ENCODE peak calls at places on chromosomes 2 and 18, in eight cellular contexts. C, Y, A, O, R, M, S and D are unnamed samples.

GRCh38 chr2:117555965-117556364 is 258.5 kb upstream of the DDX18 start:
- DNase-seq in C (no peak), Y (no peak), A (no peak), O (no peak), R (no peak), M (no peak), S (no peak), D (no peak)

GRCh38 chr18:27017901-27018500 is 152.5 kb upstream of the AQP4 start:
- DNase-seq in C (no peak), Y (no peak), A (peak; percentile 7), O (no peak), R (no peak), M (no peak), S (no peak), D (no peak)

GRCh38 chr2:172091626-172092566 is 6.6 kb downstream of the DLX1 start:
- DNase-seq in C (no peak), Y (no peak), A (no peak), O (no peak), R (no peak), M (no peak), S (no peak), D (no peak)

GRCh38 chr2:103159018-103159417 is 397.2 kb downstream of the TMEM182 start:
- DNase-seq in C (no peak), Y (no peak), A (no peak), O (no peak), R (no peak), M (no peak), S (no peak), D (no peak)

GRCh38 chr2:102753563-102754159 is 8.2 kb upstream of the TMEM182 start:
- DNase-seq in C (no peak), Y (no peak), A (peak; percentile 56), O (no peak), R (peak; percentile 32), M (peak; percentile 20), S (no peak), D (peak; percentile 19)

GRCh38 chr18:23071285-23071684 is 64.0 kb upstream of the CABLES1 start:
- DNase-seq in C (no peak), Y (no peak), A (no peak), O (no peak), R (no peak), M (peak; percentile 13), S (no peak), D (peak; percentile 24)

GRCh38 chr2:239311132-239312040 is 89.4 kb downstream of the HDAC4 start:
- DNase-seq in C (no peak), Y (peak; percentile 82), A (no peak), O (no peak), R (no peak), M (peak; percentile 19), S (peak; percentile 75), D (peak; percentile 74)

GRCh38 chr2:11026286-11026921 is 114.7 kb downstream of the KCNF1 start:
- DNase-seq in C (no peak), Y (no peak), A (no peak), O (no peak), R (no peak), M (no peak), S (no peak), D (no peak)

GRCh38 chr18:27004056-27004829 is 138.7 kb upstream of the AQP4 start:
- DNase-seq in C (no peak), Y (no peak), A (no peak), O (no peak), R (peak; percentile 2), M (no peak), S (no peak), D (no peak)

GRCh38 chr2:73939419-73939818 is 12.7 kb downstream of the DGUOK start:
- DNase-seq in C (no peak), Y (no peak), A (no peak), O (no peak), R (no peak), M (peak; percentile 28), S (no peak), D (peak; percentile 33)

GRCh38 chr18:48781041-48781989 is 169.4 kb downstream of the SMAD7 start:
- DNase-seq in C (peak; percentile 94), Y (peak; percentile 90), A (peak; percentile 96), O (no peak), R (no peak), M (peak; percentile 58), S (peak; percentile 68), D (peak; percentile 18)

DNA sequence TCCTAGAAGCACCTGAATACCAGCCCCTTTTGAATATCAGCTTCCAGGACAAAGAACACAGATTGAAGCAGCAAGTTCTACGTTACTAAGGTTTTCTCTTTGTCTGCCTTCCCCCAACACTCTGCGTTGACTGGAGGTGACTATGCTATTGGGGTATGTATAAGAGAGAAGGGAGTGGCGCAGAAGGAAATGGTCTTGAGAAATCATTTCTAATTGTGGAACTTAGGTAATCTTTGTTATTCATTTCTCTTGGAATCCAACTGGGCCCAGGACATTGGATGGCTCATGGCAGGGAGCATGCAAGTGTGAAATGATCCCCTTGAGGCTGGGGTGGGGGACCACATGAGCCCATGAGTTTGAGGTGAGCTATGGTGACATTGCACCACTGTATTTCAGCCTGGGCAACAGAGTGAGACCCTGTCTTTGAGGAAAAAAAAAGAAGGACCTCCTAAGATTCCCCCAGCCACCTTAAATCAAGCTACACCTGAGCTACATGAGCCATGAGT is 29.7 kb downstream of the XDH start:
- DNase-seq in C (no peak), Y (no peak), A (no peak), O (no peak), R (peak; percentile 45), M (no peak), S (no peak), D (no peak)
- H3K4me1 ChIP-seq in C (peaks cover 9% of the 10 kb centered on the region), Y (peaks cover 15% of the 10 kb centered on the region), A (no peaks in the 10 kb centered on the region), O (no peaks in the 10 kb centered on the region), R (peaks cover 28% of the 10 kb centered on the region), M (no peaks in the 10 kb centered on the region), S (no peaks in the 10 kb centered on the region), D (no peaks in the 10 kb centered on the region)

GRCh38 chr2:39696072-39696471 is 30.4 kb downstream of the TMEM178A start:
- DNase-seq in C (no peak), Y (no peak), A (no peak), O (no peak), R (no peak), M (no peak), S (no peak), D (no peak)

GRCh38 chr2:39693275-39693674 is 27.6 kb downstream of the TMEM178A start:
- DNase-seq in C (no peak), Y (no peak), A (no peak), O (no peak), R (no peak), M (no peak), S (no peak), D (no peak)

GRCh38 chr2:39701137-39701536 is 35.4 kb downstream of the TMEM178A start:
- DNase-seq in C (no peak), Y (no peak), A (no peak), O (no peak), R (no peak), M (no peak), S (no peak), D (no peak)

GRCh38 chr2:39696838-39697237 is 31.1 kb downstream of the TMEM178A start:
- DNase-seq in C (no peak), Y (no peak), A (peak; percentile 6), O (no peak), R (no peak), M (no peak), S (no peak), D (no peak)

GRCh38 chr2:39697480-39697879 is 31.8 kb downstream of the TMEM178A start:
- DNase-seq in C (no peak), Y (no peak), A (no peak), O (no peak), R (no peak), M (no peak), S (no peak), D (no peak)
- H3K27ac ChIP-seq in C (peak overlapping the region; percentile 33), Y (no peak overlapping the region), A (no peak overlapping the region), O (peak overlapping the region; percentile 26), R (no peak overlapping the region), M (no peak overlapping the region), S (no peak overlapping the region), D (no peak overlapping the region)

DNA sequence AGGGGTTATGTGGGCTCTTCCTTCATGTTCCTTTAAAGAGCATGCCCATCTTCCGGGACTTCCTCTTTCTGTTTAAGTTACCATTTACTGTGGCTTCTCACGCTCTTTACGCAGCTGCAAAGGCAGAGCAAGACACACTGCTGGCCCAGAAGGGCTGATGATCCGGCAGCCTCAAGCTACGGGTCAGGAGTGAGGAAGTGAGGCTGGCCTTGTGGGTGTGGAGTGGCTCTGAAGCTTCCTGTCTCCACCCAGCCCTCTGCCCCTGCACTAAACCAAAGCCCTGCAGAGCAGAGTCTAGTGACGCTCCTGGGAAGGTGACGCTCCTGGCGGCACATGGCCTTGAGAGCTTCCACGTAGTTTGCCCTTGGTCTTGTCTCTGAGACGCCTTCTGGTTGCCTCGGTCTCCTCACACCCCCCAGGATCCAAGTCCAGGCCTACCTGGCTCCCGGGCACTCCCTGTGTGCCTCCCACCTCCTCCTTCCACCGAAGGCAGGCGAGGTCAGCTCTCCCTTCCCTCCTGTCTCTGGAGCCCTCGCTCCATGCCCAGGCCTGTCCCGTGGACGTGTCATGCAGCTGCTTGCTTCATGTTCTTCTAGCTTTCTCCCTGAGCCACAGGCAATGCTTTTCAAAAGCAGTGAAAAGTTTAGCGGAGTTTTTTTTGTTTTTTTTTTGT is 50.3 kb downstream of the ARL4C start:
- DNase-seq in C (peak; percentile 85), Y (no peak), A (no peak), O (no peak), R (no peak), M (no peak), S (peak; percentile 30), D (peak; percentile 67)
- TF ChIP-seq POLR2A in C (no peak), Y (no peak), A (no peak), O (no peak), R (no peak), M (no peak), S (no peak), D (peak; percentile 18)

GRCh38 chr18:8751692-8752091 is 46.3 kb downstream of the MTCL1 start:
- DNase-seq in C (no peak), Y (no peak), A (no peak), O (no peak), R (no peak), M (no peak), S (no peak), D (no peak)
- H3K4me1 ChIP-seq in C (peaks cover 4% of the 10 kb centered on the region), Y (peaks cover 7% of the 10 kb centered on the region), A (peaks cover 4% of the 10 kb centered on the region), O (no peaks in the 10 kb centered on the region), R (no peaks in the 10 kb centered on the region), M (peaks cover 12% of the 10 kb centered on the region), S (no peaks in the 10 kb centered on the region), D (no peaks in the 10 kb centered on the region)

GRCh38 chr2:128691526-128691925 is 372.9 kb upstream of the HS6ST1 start:
- DNase-seq in C (no peak), Y (no peak), A (no peak), O (no peak), R (no peak), M (no peak), S (no peak), D (no peak)

GRCh38 chr2:128693630-128694029 is 375.0 kb upstream of the HS6ST1 start:
- DNase-seq in C (no peak), Y (no peak), A (no peak), O (no peak), R (no peak), M (no peak), S (no peak), D (no peak)

GRCh38 chr2:128692895-128693519 is 374.3 kb upstream of the HS6ST1 start:
- DNase-seq in C (no peak), Y (no peak), A (no peak), O (no peak), R (no peak), M (no peak), S (no peak), D (no peak)

GRCh38 chr2:128696421-128696820 is 377.8 kb upstream of the HS6ST1 start:
- DNase-seq in C (no peak), Y (no peak), A (no peak), O (no peak), R (no peak), M (no peak), S (no peak), D (no peak)

GRCh38 chr2:128695646-128696240 is 377.1 kb upstream of the HS6ST1 start:
- DNase-seq in C (no peak), Y (no peak), A (no peak), O (no peak), R (no peak), M (no peak), S (no peak), D (no peak)
- H3K27ac ChIP-seq in C (no peak overlapping the region), Y (no peak overlapping the region), A (no peak overlapping the region), O (no peak overlapping the region), R (no peak overlapping the region), M (no peak overlapping the region), S (no peak overlapping the region), D (no peak overlapping the region)